ENCODE peak calls at places on chromosomes 1 and 21, in nine cellular contexts. One of them, this sample, is unnamed.

GRCh38 chr1:1250828-1251284 is 4.3 kb upstream of the C1QTNF12 start:
- DNase-seq in astrocyte of the spinal cord: no peak
- DNase-seq in fibroblast of the aortic adventitia: no peak
- DNase-seq in tibial nerve: no peak
- DNase-seq in foreskin fibroblast: no peak
- DNase-seq in uterus: no peak
- DNase-seq in AG04449: no peak
- DNase-seq in BE2C: peak
- DNase-seq in HCT116: no peak
- DNase-seq in this sample: no peak

GRCh38 chr1:248695451-248696132 is 7.0 kb downstream of the OR14I1 start:
- DNase-seq in astrocyte of the spinal cord: no peak
- DNase-seq in fibroblast of the aortic adventitia: no peak
- DNase-seq in tibial nerve: no peak
- DNase-seq in foreskin fibroblast: no peak
- DNase-seq in uterus: no peak
- DNase-seq in AG04449: no peak
- DNase-seq in BE2C: no peak
- DNase-seq in HCT116: no peak
- DNase-seq in this sample: no peak

GRCh38 chr1:208009303-208009702 is 98.4 kb upstream of the CD34 start:
- DNase-seq in astrocyte of the spinal cord: no peak
- DNase-seq in fibroblast of the aortic adventitia: no peak
- DNase-seq in tibial nerve: no peak
- DNase-seq in foreskin fibroblast: no peak
- DNase-seq in uterus: no peak
- DNase-seq in AG04449: no peak
- DNase-seq in BE2C: no peak
- DNase-seq in HCT116: no peak
- DNase-seq in this sample: no peak

GRCh38 chr1:24639881-24640280 is 3.2 kb upstream of the SRRM1 start:
- DNase-seq in astrocyte of the spinal cord: no peak
- DNase-seq in fibroblast of the aortic adventitia: no peak
- DNase-seq in tibial nerve: no peak
- DNase-seq in foreskin fibroblast: no peak
- DNase-seq in uterus: no peak
- DNase-seq in AG04449: no peak
- DNase-seq in BE2C: no peak
- DNase-seq in HCT116: no peak
- DNase-seq in this sample: no peak

GRCh38 chr1:14955402-14955801 is 198.1 kb upstream of the TMEM51 start:
- DNase-seq in astrocyte of the spinal cord: no peak
- DNase-seq in fibroblast of the aortic adventitia: no peak
- DNase-seq in tibial nerve: no peak
- DNase-seq in foreskin fibroblast: no peak
- DNase-seq in uterus: no peak
- DNase-seq in AG04449: no peak
- DNase-seq in BE2C: no peak
- DNase-seq in HCT116: no peak
- DNase-seq in this sample: peak

GRCh38 chr1:91732991-91733390 is 153.0 kb downstream of the TGFBR3 start:
- DNase-seq in astrocyte of the spinal cord: no peak
- DNase-seq in fibroblast of the aortic adventitia: no peak
- DNase-seq in tibial nerve: no peak
- DNase-seq in foreskin fibroblast: no peak
- DNase-seq in uterus: no peak
- DNase-seq in AG04449: no peak
- DNase-seq in BE2C: no peak
- DNase-seq in HCT116: no peak
- DNase-seq in this sample: no peak

GRCh38 chr1:178628637-178629548 is 96.2 kb upstream of the RALGPS2 start:
- DNase-seq in astrocyte of the spinal cord: peak
- DNase-seq in fibroblast of the aortic adventitia: peak
- DNase-seq in tibial nerve: no peak
- DNase-seq in foreskin fibroblast: peak
- DNase-seq in uterus: peak
- DNase-seq in AG04449: no peak
- DNase-seq in BE2C: no peak
- DNase-seq in HCT116: no peak
- DNase-seq in this sample: no peak

GRCh38 chr1:177849130-177849529 is 120.7 kb downstream of the SEC16B start:
- DNase-seq in astrocyte of the spinal cord: peak
- DNase-seq in fibroblast of the aortic adventitia: peak
- DNase-seq in tibial nerve: no peak
- DNase-seq in foreskin fibroblast: peak
- DNase-seq in uterus: peak
- DNase-seq in AG04449: no peak
- DNase-seq in BE2C: no peak
- DNase-seq in HCT116: no peak
- DNase-seq in this sample: no peak

GRCh38 chr1:39406533-39407478 is 84.6 kb upstream of the BMP8A start:
- DNase-seq in astrocyte of the spinal cord: peak
- DNase-seq in fibroblast of the aortic adventitia: peak
- DNase-seq in tibial nerve: no peak
- DNase-seq in foreskin fibroblast: no peak
- DNase-seq in uterus: no peak
- DNase-seq in AG04449: peak
- DNase-seq in BE2C: no peak
- DNase-seq in HCT116: no peak
- DNase-seq in this sample: no peak

GRCh38 chr1:211648980-211649934 is 26.2 kb downstream of the NEK2 start:
- DNase-seq in astrocyte of the spinal cord: no peak
- DNase-seq in fibroblast of the aortic adventitia: peak
- DNase-seq in tibial nerve: peak
- DNase-seq in foreskin fibroblast: peak
- DNase-seq in uterus: peak
- DNase-seq in AG04449: no peak
- DNase-seq in BE2C: peak
- DNase-seq in HCT116: no peak
- DNase-seq in this sample: no peak

GRCh38 chr1:241237873-241238272 is 119.1 kb downstream of the RGS7 start:
- DNase-seq in astrocyte of the spinal cord: no peak
- DNase-seq in fibroblast of the aortic adventitia: no peak
- DNase-seq in tibial nerve: no peak
- DNase-seq in foreskin fibroblast: no peak
- DNase-seq in uterus: no peak
- DNase-seq in AG04449: no peak
- DNase-seq in BE2C: no peak
- DNase-seq in HCT116: no peak
- DNase-seq in this sample: no peak

GRCh38 chr1:235929216-235929615 is 62.5 kb upstream of the LYST start:
- DNase-seq in astrocyte of the spinal cord: no peak
- DNase-seq in fibroblast of the aortic adventitia: no peak
- DNase-seq in tibial nerve: no peak
- DNase-seq in foreskin fibroblast: peak
- DNase-seq in uterus: no peak
- DNase-seq in AG04449: no peak
- DNase-seq in BE2C: no peak
- DNase-seq in HCT116: no peak
- DNase-seq in this sample: no peak

GRCh38 chr1:7300893-7301292 is 470.2 kb upstream of the VAMP3 start:
- DNase-seq in astrocyte of the spinal cord: peak
- DNase-seq in fibroblast of the aortic adventitia: peak
- DNase-seq in tibial nerve: no peak
- DNase-seq in foreskin fibroblast: peak
- DNase-seq in uterus: no peak
- DNase-seq in AG04449: peak
- DNase-seq in BE2C: no peak
- DNase-seq in HCT116: peak
- DNase-seq in this sample: no peak

GRCh38 chr1:206661161-206661820 is 23.4 kb upstream of the MAPKAPK2 start:
- DNase-seq in astrocyte of the spinal cord: no peak
- DNase-seq in fibroblast of the aortic adventitia: no peak
- DNase-seq in tibial nerve: no peak
- DNase-seq in foreskin fibroblast: no peak
- DNase-seq in uterus: no peak
- DNase-seq in AG04449: no peak
- DNase-seq in BE2C: no peak
- DNase-seq in HCT116: no peak
- DNase-seq in this sample: no peak

GRCh38 chr1:153608742-153609584 is 4.0 kb downstream of the S100A16 start:
- DNase-seq in astrocyte of the spinal cord: peak
- DNase-seq in fibroblast of the aortic adventitia: peak
- DNase-seq in tibial nerve: peak
- DNase-seq in foreskin fibroblast: peak
- DNase-seq in uterus: peak
- DNase-seq in AG04449: no peak
- DNase-seq in BE2C: no peak
- DNase-seq in HCT116: peak
- DNase-seq in this sample: no peak

GRCh38 chr1:163165119-163165518 is 37.6 kb downstream of the RGS5 start:
- DNase-seq in astrocyte of the spinal cord: no peak
- DNase-seq in fibroblast of the aortic adventitia: no peak
- DNase-seq in tibial nerve: no peak
- DNase-seq in foreskin fibroblast: no peak
- DNase-seq in uterus: no peak
- DNase-seq in AG04449: no peak
- DNase-seq in BE2C: no peak
- DNase-seq in HCT116: no peak
- DNase-seq in this sample: no peak

GRCh38 chr1:18417317-18418269 is 63.1 kb upstream of the KLHDC7A start:
- DNase-seq in astrocyte of the spinal cord: no peak
- DNase-seq in fibroblast of the aortic adventitia: no peak
- DNase-seq in tibial nerve: no peak
- DNase-seq in foreskin fibroblast: no peak
- DNase-seq in uterus: no peak
- DNase-seq in AG04449: no peak
- DNase-seq in BE2C: no peak
- DNase-seq in HCT116: no peak
- DNase-seq in this sample: no peak

GRCh38 chr1:18419123-18419844 is 61.4 kb upstream of the KLHDC7A start:
- DNase-seq in astrocyte of the spinal cord: no peak
- DNase-seq in fibroblast of the aortic adventitia: no peak
- DNase-seq in tibial nerve: no peak
- DNase-seq in foreskin fibroblast: no peak
- DNase-seq in uterus: no peak
- DNase-seq in AG04449: no peak
- DNase-seq in BE2C: no peak
- DNase-seq in HCT116: no peak
- DNase-seq in this sample: no peak

GRCh38 chr1:18422954-18423353 is 57.8 kb upstream of the KLHDC7A start:
- DNase-seq in astrocyte of the spinal cord: no peak
- DNase-seq in fibroblast of the aortic adventitia: no peak
- DNase-seq in tibial nerve: no peak
- DNase-seq in foreskin fibroblast: no peak
- DNase-seq in uterus: no peak
- DNase-seq in AG04449: no peak
- DNase-seq in BE2C: no peak
- DNase-seq in HCT116: no peak
- DNase-seq in this sample: no peak

GRCh38 chr1:18422076-18422777 is 58.5 kb upstream of the KLHDC7A start:
- DNase-seq in astrocyte of the spinal cord: no peak
- DNase-seq in fibroblast of the aortic adventitia: no peak
- DNase-seq in tibial nerve: no peak
- DNase-seq in foreskin fibroblast: no peak
- DNase-seq in uterus: no peak
- DNase-seq in AG04449: no peak
- DNase-seq in BE2C: no peak
- DNase-seq in HCT116: no peak
- DNase-seq in this sample: no peak

DNA sequence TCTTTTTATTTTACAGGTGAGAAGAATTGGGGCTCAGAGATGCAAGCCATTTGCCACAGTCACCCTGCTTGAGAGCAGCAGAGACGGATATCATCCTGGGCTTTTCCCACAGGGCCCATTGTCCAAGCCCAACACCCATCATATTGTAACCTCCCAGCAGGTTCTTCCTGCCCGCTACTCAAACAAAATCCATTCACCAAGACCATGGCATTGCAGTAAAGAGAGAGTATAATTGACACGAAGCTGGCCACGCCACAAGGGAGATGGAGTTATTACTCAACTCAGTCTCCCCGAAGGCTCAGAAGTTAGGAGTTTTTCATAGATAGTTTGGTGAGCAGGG is 60.9 kb upstream of the KLHDC7A start:
- DNase-seq in astrocyte of the spinal cord: no peak
- DNase-seq in fibroblast of the aortic adventitia: no peak
- DNase-seq in tibial nerve: no peak
- DNase-seq in foreskin fibroblast: no peak
- DNase-seq in uterus: no peak
- DNase-seq in AG04449: no peak
- DNase-seq in BE2C: no peak
- DNase-seq in HCT116: no peak
- DNase-seq in this sample: no peak
- H3K4me3 ChIP-seq in astrocyte of the spinal cord: no peak
- H3K4me3 ChIP-seq in fibroblast of the aortic adventitia: no peak
- H3K4me3 ChIP-seq in tibial nerve: no peak
- H3K4me3 ChIP-seq in foreskin fibroblast: no peak
- H3K4me3 ChIP-seq in uterus: no peak
- H3K4me3 ChIP-seq in AG04449: no peak
- H3K4me3 ChIP-seq in BE2C: no peak
- H3K4me3 ChIP-seq in HCT116: no peak
- H3K4me3 ChIP-seq in this sample: no peak

GRCh38 chr21:45791562-45792418 is 148.3 kb downstream of the PCBP3 start:
- DNase-seq in astrocyte of the spinal cord: no peak
- DNase-seq in fibroblast of the aortic adventitia: no peak
- DNase-seq in tibial nerve: no peak
- DNase-seq in foreskin fibroblast: no peak
- DNase-seq in uterus: no peak
- DNase-seq in AG04449: no peak
- DNase-seq in BE2C: no peak
- DNase-seq in HCT116: no peak
- DNase-seq in this sample: no peak
- TF ChIP-seq CTCF in astrocyte of the spinal cord: no peak
- TF ChIP-seq CTCF in fibroblast of the aortic adventitia: no peak
- TF ChIP-seq CTCF in tibial nerve: no peak
- TF ChIP-seq CTCF in foreskin fibroblast: no peak
- TF ChIP-seq CTCF in uterus: no peak
- TF ChIP-seq CTCF in AG04449: no peak
- TF ChIP-seq CTCF in BE2C: no peak
- TF ChIP-seq CTCF in HCT116: no peak
- TF ChIP-seq CTCF in this sample: no peak

DNA sequence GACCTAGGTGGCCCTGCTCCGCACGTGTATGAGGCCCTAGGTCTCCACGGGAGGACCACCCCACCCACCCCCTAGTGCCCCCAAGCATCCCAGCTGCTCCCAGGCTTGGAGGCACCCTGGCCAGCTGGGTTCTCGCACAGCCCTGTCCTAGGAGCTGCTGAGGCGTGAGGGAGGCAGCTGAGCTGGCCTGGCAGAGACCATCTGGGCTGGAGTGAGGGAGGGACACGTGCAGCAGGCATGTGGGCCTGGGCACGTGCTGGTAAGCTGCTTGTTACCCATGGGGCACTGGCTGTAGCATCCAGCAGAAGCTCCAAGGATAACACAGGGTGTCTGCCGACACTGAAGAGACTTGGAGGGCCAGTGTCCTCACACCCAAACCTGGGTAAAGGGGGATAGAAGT is 10.1 kb downstream of the SLC6A9 start:
- DNase-seq in astrocyte of the spinal cord: no peak
- DNase-seq in fibroblast of the aortic adventitia: no peak
- DNase-seq in tibial nerve: no peak
- DNase-seq in foreskin fibroblast: no peak
- DNase-seq in uterus: no peak
- DNase-seq in AG04449: no peak
- DNase-seq in BE2C: no peak
- DNase-seq in HCT116: no peak
- DNase-seq in this sample: no peak
- H3K4me3 ChIP-seq in astrocyte of the spinal cord: no peak
- H3K4me3 ChIP-seq in fibroblast of the aortic adventitia: no peak
- H3K4me3 ChIP-seq in tibial nerve: no peak
- H3K4me3 ChIP-seq in foreskin fibroblast: no peak
- H3K4me3 ChIP-seq in uterus: no peak
- H3K4me3 ChIP-seq in AG04449: no peak
- H3K4me3 ChIP-seq in BE2C: no peak
- H3K4me3 ChIP-seq in HCT116: no peak
- H3K4me3 ChIP-seq in this sample: no peak

GRCh38 chr21:41045534-41046268 is 122.3 kb upstream of the BACE2 start:
- DNase-seq in astrocyte of the spinal cord: no peak
- DNase-seq in fibroblast of the aortic adventitia: no peak
- DNase-seq in tibial nerve: no peak
- DNase-seq in foreskin fibroblast: no peak
- DNase-seq in uterus: no peak
- DNase-seq in AG04449: no peak
- DNase-seq in BE2C: no peak
- DNase-seq in HCT116: no peak
- DNase-seq in this sample: peak
- TF ChIP-seq CTCF in astrocyte of the spinal cord: peak
- TF ChIP-seq CTCF in fibroblast of the aortic adventitia: peak
- TF ChIP-seq CTCF in tibial nerve: no peak
- TF ChIP-seq CTCF in foreskin fibroblast: no peak
- TF ChIP-seq CTCF in uterus: no peak
- TF ChIP-seq CTCF in AG04449: peak
- TF ChIP-seq CTCF in BE2C: no peak
- TF ChIP-seq CTCF in HCT116: peak
- TF ChIP-seq CTCF in this sample: peak